ENCODE peak calls at places on chromosomes 7 and 10, in seven cellular contexts. Q, F, S, R, N, B and O are unnamed samples.

GRCh38 chr7:91465595-91466061 is 201.4 kb downstream of the FZD1 start:
- DNase-seq in S (no peak), N (no peak), R (no peak), B (no peak), F (no peak), Q (no peak), O (no peak)

GRCh38 chr10:95834375-95834774 is 73.4 kb upstream of the CC2D2B start:
- DNase-seq in B (no peak), N (no peak), F (no peak), Q (no peak), R (no peak), S (no peak), O (no peak)

GRCh38 chr10:93826355-93826754 is 67.4 kb upstream of the SLC35G1 start:
- DNase-seq in S (no peak), B (no peak), Q (no peak), F (peak; percentile 46), R (no peak), N (no peak), O (no peak)

GRCh38 chr7:76369011-76369410 is 10.2 kb upstream of the YWHAG start:
- DNase-seq in F (no peak), B (no peak), Q (no peak), N (no peak), S (no peak), R (no peak), O (no peak)

GRCh38 chr7:77824636-77825035 is 26.1 kb downstream of the PHTF2 start:
- DNase-seq in R (no peak), F (no peak), B (no peak), S (no peak), N (no peak), Q (no peak), O (no peak)

GRCh38 chr7:77466455-77466854 is 50.3 kb upstream of the GSAP start:
- DNase-seq in N (no peak), F (no peak), R (no peak), B (no peak), S (no peak), Q (no peak), O (no peak)

GRCh38 chr7:50121269-50121668 is 28.2 kb upstream of the ZPBP start:
- DNase-seq in Q (no peak), B (no peak), S (no peak), F (peak; percentile 42), R (no peak), N (no peak), O (no peak)

GRCh38 chr7:128266891-128267839 is 26.1 kb downstream of the LEP start:
- DNase-seq in R (peak; percentile 17), S (no peak), B (peak; percentile 18), Q (peak; percentile 51), N (peak; percentile 90), F (no peak), O (peak; percentile 19)

GRCh38 chr10:7562026-7562425 is 104.7 kb downstream of the ITIH5 start:
- DNase-seq in B (no peak), S (no peak), Q (no peak), F (no peak), N (no peak), R (no peak), O (no peak)

GRCh38 chr10:30834636-30835035 is 197.0 kb downstream of the ZNF438 start:
- DNase-seq in S (no peak), N (no peak), F (no peak), Q (no peak), B (no peak), R (no peak), O (no peak)

GRCh38 chr7:21562385-21562784 is 19.5 kb downstream of the DNAH11 start:
- DNase-seq in R (no peak), Q (no peak), B (no peak), F (no peak), S (no peak), N (no peak), O (no peak)

GRCh38 chr7:27535795-27536194 is 126.9 kb downstream of the HIBADH start:
- DNase-seq in F (no peak), Q (no peak), N (no peak), R (no peak), S (no peak), B (no peak), O (no peak)

GRCh38 chr10:24958701-24959392 is 6.4 kb upstream of the PRTFDC1 start:
- DNase-seq in F (no peak), N (no peak), S (no peak), R (no peak), Q (no peak), B (no peak), O (no peak)

GRCh38 chr7:98880485-98880884 is 2.2 kb downstream of the TRRAP start:
- DNase-seq in R (no peak), F (no peak), Q (no peak), B (no peak), S (no peak), N (no peak), O (no peak)

GRCh38 chr7:16847381-16847860 is 34.4 kb downstream of the AGR3 start:
- DNase-seq in B (peak; percentile 32), Q (no peak), F (no peak), R (peak; percentile 55), N (no peak), S (no peak), O (no peak)

GRCh38 chr10:92691591-92692084 is 1.9 kb downstream of the HHEX start:
- DNase-seq in B (no peak), N (no peak), Q (peak; percentile 51), S (peak; percentile 76), R (no peak), F (no peak), O (no peak)

GRCh38 chr7:136655414-136655813 is 213.0 kb upstream of the CHRM2 start:
- DNase-seq in N (no peak), Q (no peak), F (no peak), R (no peak), S (no peak), B (no peak), O (no peak)

GRCh38 chr10:52642208-52642607 is 130.4 kb downstream of the MBL2 start:
- DNase-seq in B (no peak), S (no peak), F (no peak), N (no peak), Q (no peak), R (no peak), O (no peak)

GRCh38 chr7:47581442-47581820 is 480 bp downstream of the TNS3 start:
- DNase-seq in B (no peak), Q (peak; percentile 50), S (peak; percentile 73), N (peak; percentile 59), F (peak; percentile 23), R (peak; percentile 48), O (no peak)

GRCh38 chr7:47579458-47579857 is 2.5 kb downstream of the TNS3 start:
- DNase-seq in S (no peak), Q (no peak), B (no peak), F (no peak), N (no peak), R (no peak), O (no peak)

GRCh38 chr7:47580175-47580701 is 1.7 kb downstream of the TNS3 start:
- DNase-seq in R (no peak), N (no peak), B (no peak), S (no peak), Q (no peak), F (no peak), O (no peak)

GRCh38 chr7:47581821-47582747 is at the start of gene TNS3:
- DNase-seq in S (no peak), N (peak; percentile 84), R (peak; percentile 68), B (no peak), F (peak; percentile 67), Q (peak; percentile 51), O (no peak)

DNA sequence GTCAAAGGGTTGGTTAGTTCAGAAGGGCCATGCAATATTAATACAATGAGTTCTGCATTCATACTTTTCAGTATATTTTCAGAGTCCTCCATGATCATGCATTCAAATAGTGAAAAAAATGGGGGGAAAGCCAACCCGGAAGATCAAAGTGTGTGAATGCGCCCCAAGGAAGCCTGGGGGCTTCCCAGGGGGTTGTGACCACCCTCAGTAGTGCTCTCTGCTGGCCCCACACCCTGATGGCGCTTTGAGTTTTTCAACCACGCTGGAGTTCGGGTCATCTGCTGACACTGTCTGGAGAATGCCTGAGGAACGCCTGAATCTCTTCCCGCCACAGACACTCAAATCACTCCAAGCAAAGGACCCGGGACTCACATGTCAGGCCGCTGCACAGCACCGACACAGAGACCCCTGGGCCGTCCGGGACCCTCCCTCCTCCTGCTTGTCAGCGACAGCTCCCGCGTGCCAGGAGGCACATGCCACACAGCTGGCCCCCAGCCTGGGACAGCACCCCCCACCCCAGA is 1.0 kb downstream of the TNS3 start:
- DNase-seq in F (peak; percentile 37), Q (no peak), B (no peak), R (no peak), N (no peak), S (no peak), O (no peak)
- H3K4me3 ChIP-seq in F (peak overlapping the region; percentile 91), Q (peak overlapping the region; percentile 86), B (peak overlapping the region; percentile 82), R (peak overlapping the region; percentile 61), N (peak overlapping the region; percentile 78), S (peak overlapping the region; percentile 54), O (peak overlapping the region; percentile 82)

GRCh38 chr7:156896388-156897022 is 3.5 kb upstream of the LMBR1 start:
- DNase-seq in S (no peak), Q (no peak), F (no peak), N (no peak), R (no peak), B (no peak), O (no peak)

GRCh38 chr7:156895024-156895780 is 2.2 kb upstream of the LMBR1 start:
- DNase-seq in R (no peak), F (no peak), Q (no peak), N (no peak), S (no peak), B (no peak), O (no peak)

GRCh38 chr7:156889746-156890145 is 3.2 kb downstream of the LMBR1 start:
- DNase-seq in R (no peak), N (no peak), B (no peak), Q (no peak), F (no peak), S (no peak), O (no peak)

GRCh38 chr7:156892086-156892800 is 740 bp downstream of the LMBR1 start:
- DNase-seq in B (no peak), R (peak; percentile 67), F (peak; percentile 74), N (peak; percentile 88), S (peak; percentile 81), Q (peak; percentile 77), O (no peak)

GRCh38 chr7:156892821-156893706 is at the start of gene LMBR1:
- DNase-seq in F (peak; percentile 99), S (peak; percentile 95), R (peak; percentile 96), B (peak; percentile 62), Q (peak; percentile 95), N (peak; percentile 100), O (peak; percentile 46)
- TF ChIP-seq CTCF in F (peak; percentile 79), S (peak; percentile 74), R (peak; percentile 36), B (peak; percentile 47), Q (peak; percentile 86), N (peak; percentile 64), O (peak; percentile 33)

GRCh38 chr10:103111031-103111917 is 81.8 kb downstream of the NT5C2 start:
- DNase-seq in B (no peak), S (no peak), Q (no peak), R (peak; percentile 20), N (no peak), F (peak; percentile 88), O (no peak)
- H3K4me3 ChIP-seq in B (no peak overlapping the region), S (no peak overlapping the region), Q (peak overlapping the region; percentile 2), R (no peak overlapping the region), N (no peak overlapping the region), F (peak overlapping the region; percentile 14), O (no peak overlapping the region)

DNA sequence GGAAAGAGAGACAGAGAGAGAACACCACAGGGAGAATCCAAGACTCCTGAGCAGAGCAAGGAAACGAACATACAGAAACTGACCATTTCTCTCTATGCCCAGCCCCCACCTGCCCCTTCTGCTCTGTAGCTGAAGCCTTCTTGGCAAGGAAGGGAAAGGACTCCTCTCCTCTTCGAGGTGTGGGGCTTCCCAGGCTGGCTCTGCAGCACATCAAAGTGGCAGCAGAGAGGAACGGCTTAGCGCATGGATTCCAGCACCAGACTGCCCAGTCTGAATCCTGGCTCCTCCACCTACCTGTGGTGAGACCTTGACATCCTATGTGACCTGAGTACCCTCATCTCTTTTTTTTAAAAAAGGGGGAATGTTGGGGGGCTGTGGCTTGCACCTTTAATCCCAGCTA is 69.4 kb downstream of the SH3PXD2A start:
- DNase-seq in Q (no peak), B (no peak), S (no peak), F (no peak), R (peak; percentile 55), N (no peak), O (no peak)
- TF ChIP-seq CTCF in Q (no peak), B (no peak), S (no peak), F (no peak), R (no peak), N (no peak), O (no peak)